ENCODE peak calls at places on chromosome 1, in six cellular contexts. L, G, W, R, C and E are unnamed samples.

GRCh38 chr1:203744008-203744972 is 20.7 kb upstream of the LAX1 start:
- DNase-seq in G (no peak), C (no peak), L (no peak), R (peak), W (peak), E (peak)

GRCh38 chr1:193184776-193185175 is 1.6 kb downstream of the B3GALT2 start:
- DNase-seq in L (no peak), G (no peak), W (no peak), C (no peak), R (no peak), E (no peak)

GRCh38 chr1:159896086-159896930 is 3.7 kb downstream of the CFAP45 start:
- DNase-seq in G (no peak), R (peak), W (no peak), L (no peak), C (no peak), E (no peak)

GRCh38 chr1:39759436-39759726 is 11.8 kb downstream of the OXCT2 start:
- DNase-seq in L (no peak), W (no peak), R (no peak), G (no peak), C (no peak), E (no peak)

GRCh38 chr1:12539705-12540579 is 78.1 kb downstream of the DHRS3 start:
- DNase-seq in W (peak), L (no peak), C (peak), R (peak), G (peak), E (peak)

GRCh38 chr1:16721871-16722641 is 18.3 kb upstream of the RNU1-4 start:
- DNase-seq in G (no peak), R (no peak), C (no peak), W (no peak), L (peak), E (peak)

GRCh38 chr1:61043010-61043820 is 39.1 kb upstream of the NFIA start:
- DNase-seq in G (peak), W (peak), C (peak), R (peak), L (peak), E (peak)

GRCh38 chr1:241077386-241078147 is 279.4 kb downstream of the RGS7 start:
- DNase-seq in W (no peak), C (no peak), R (no peak), L (no peak), G (no peak), E (no peak)

GRCh38 chr1:221025391-221026355 is 146.4 kb downstream of the HLX start:
- DNase-seq in W (peak), G (no peak), C (no peak), R (no peak), L (no peak), E (no peak)

GRCh38 chr1:43822040-43822439 is 111.6 kb upstream of the ARTN start:
- DNase-seq in C (no peak), G (peak), L (no peak), W (peak), R (peak), E (peak)

GRCh38 chr1:206890690-206891089 is 6.6 kb upstream of the IL24 start:
- DNase-seq in C (no peak), L (no peak), W (peak), R (peak), G (peak), E (no peak)

GRCh38 chr1:237788069-237788468 is 102.7 kb downstream of the ZP4 start:
- DNase-seq in W (no peak), R (no peak), L (no peak), G (no peak), C (no peak), E (no peak)

GRCh38 chr1:39159224-39160036 is 45.1 kb upstream of the MACF1 start:
- DNase-seq in R (no peak), W (peak), L (no peak), G (peak), C (no peak), E (peak)